ENCODE peak calls at places on chromosome 3, in seven cellular contexts. P is stimulated activated CD4-positive, alpha-beta T cell treated with anti-CD3 and anti-CD28 coated beads, Interleukin-2, amount 100 ng/mL, for 4 hours; Q is A172; W is NCI-H524 treated with DMSO at 0.1 percent for 48 hours; G is Daoy; D is NCI-H748 treated with DMSO at 0.1 percent for 48 hours; K is GM10248. O is an unnamed sample.

GRCh38 chr3:30597131-30597768 is 9.2 kb upstream of the TGFBR2 start:
- DNase-seq in G (peak), W (no peak), D (no peak), P (no peak), K (no peak), Q (peak), O (no peak)

GRCh38 chr3:14876942-14877341 is 58.2 kb downstream of the FGD5 start:
- DNase-seq in G (peak), W (no peak), D (no peak), Q (peak), P (no peak), K (no peak), O (peak)

GRCh38 chr3:129114455-129114854 is 7.1 kb downstream of the RAB43 start:
- DNase-seq in K (no peak), W (no peak), D (no peak), G (no peak), P (no peak), Q (no peak), O (no peak)

GRCh38 chr3:182357928-182358327 is 435.4 kb upstream of the ATP11B start:
- DNase-seq in K (no peak), W (no peak), Q (peak), G (peak), D (no peak), P (no peak), O (no peak)

GRCh38 chr3:169286992-169287391 is 376.5 kb downstream of the MECOM start:
- DNase-seq in K (no peak), Q (no peak), P (no peak), G (no peak), D (no peak), W (no peak), O (no peak)

GRCh38 chr3:157335198-157335597 is 101.5 kb upstream of the PTX3 start:
- DNase-seq in D (no peak), W (no peak), K (no peak), G (no peak), P (no peak), Q (no peak), O (no peak)

GRCh38 chr3:197021729-197022404 is 7.8 kb downstream of the MELTF start:
- DNase-seq in P (no peak), Q (no peak), G (no peak), K (no peak), D (no peak), W (no peak), O (no peak)

GRCh38 chr3:190051643-190052042 is 69.1 kb downstream of the P3H2 start:
- DNase-seq in Q (no peak), P (no peak), W (peak), G (no peak), K (no peak), D (no peak), O (no peak)

GRCh38 chr3:22898558-22898957 is 304.6 kb upstream of the UBE2E2 start:
- DNase-seq in W (no peak), K (no peak), P (no peak), G (no peak), D (no peak), Q (no peak), O (no peak)

GRCh38 chr3:156291269-156292123 is 171.1 kb downstream of the KCNAB1 start:
- DNase-seq in D (no peak), W (peak), Q (no peak), P (no peak), K (no peak), G (peak), O (no peak)

GRCh38 chr3:53079147-53079546 is 33.3 kb upstream of the SFMBT1 start:
- DNase-seq in D (no peak), P (no peak), W (no peak), Q (no peak), K (no peak), G (no peak), O (no peak)

GRCh38 chr3:169700195-169700594 is 36.7 kb upstream of the MECOM start:
- DNase-seq in K (no peak), G (no peak), Q (no peak), D (no peak), W (no peak), P (no peak), O (no peak)

GRCh38 chr3:196356556-196356955 is 18.4 kb upstream of the TM4SF19 start:
- DNase-seq in W (no peak), G (no peak), K (no peak), P (no peak), Q (no peak), D (no peak), O (no peak)

GRCh38 chr3:14836049-14836468 is 17.3 kb downstream of the FGD5 start:
- DNase-seq in Q (no peak), G (no peak), P (no peak), D (no peak), K (no peak), W (no peak), O (peak)

GRCh38 chr3:195906865-195907729 is 1.3 kb downstream of the TNK2 start:
- DNase-seq in G (no peak), W (no peak), K (peak), P (peak), Q (no peak), D (peak), O (no peak)

GRCh38 chr3:129892486-129892856 is 1.0 kb downstream of the TMCC1 start:
- DNase-seq in Q (no peak), D (no peak), K (no peak), P (no peak), W (no peak), G (no peak), O (no peak)

GRCh38 chr3:125141596-125142417 is 70.7 kb downstream of the SLC12A8 start:
- DNase-seq in W (peak), K (peak), D (peak), Q (no peak), P (peak), G (no peak), O (no peak)

GRCh38 chr3:189824629-189825312 is 193.6 kb downstream of the TP63 start:
- DNase-seq in P (no peak), K (no peak), W (peak), Q (peak), D (no peak), G (peak), O (no peak)

GRCh38 chr3:47247131-47248064 is 35.2 kb downstream of the KIF9 start:
- DNase-seq in W (no peak), D (no peak), P (no peak), G (no peak), Q (no peak), K (no peak), O (no peak)